ENCODE peak calls at places on chromosomes 12 and 14, in four cellular contexts. One of them, this sample, is unnamed.

GRCh38 chr12:94593822-94594442 is 56.4 kb downstream of the TMCC3 start:
- DNase-seq in NCI-H748 treated with DMSO at 0.1 percent for 48 hours: no peak
- DNase-seq in AG08395: no peak
- DNase-seq in endothelial cell: no peak
- DNase-seq in this sample: no peak

GRCh38 chr14:104665663-104666522 is 23.5 kb upstream of the INF2 start:
- DNase-seq in NCI-H748 treated with DMSO at 0.1 percent for 48 hours: no peak
- DNase-seq in endothelial cell: no peak
- DNase-seq in AG08395: no peak
- DNase-seq in this sample: peak; percentile 89

GRCh38 chr14:102848830-102849521 is 71.7 kb downstream of the TRAF3 start:
- DNase-seq in NCI-H748 treated with DMSO at 0.1 percent for 48 hours: no peak
- DNase-seq in endothelial cell: no peak
- DNase-seq in AG08395: peak; percentile 71
- DNase-seq in this sample: no peak

GRCh38 chr14:77284066-77284855 is 13.3 kb upstream of the NGB start:
- DNase-seq in endothelial cell: no peak
- DNase-seq in NCI-H748 treated with DMSO at 0.1 percent for 48 hours: no peak
- DNase-seq in AG08395: no peak
- DNase-seq in this sample: no peak

GRCh38 chr14:55131782-55132181 is 2.7 kb downstream of the LGALS3 start:
- DNase-seq in AG08395: peak; percentile 32
- DNase-seq in endothelial cell: no peak
- DNase-seq in NCI-H748 treated with DMSO at 0.1 percent for 48 hours: no peak
- DNase-seq in this sample: no peak

GRCh38 chr14:22877000-22877501 is 5.5 kb downstream of the LRP10 start:
- DNase-seq in endothelial cell: no peak
- DNase-seq in AG08395: no peak
- DNase-seq in NCI-H748 treated with DMSO at 0.1 percent for 48 hours: no peak
- DNase-seq in this sample: no peak

GRCh38 chr14:24338843-24339242 is 948 bp downstream of the RIPK3 start:
- DNase-seq in AG08395: no peak
- DNase-seq in NCI-H748 treated with DMSO at 0.1 percent for 48 hours: no peak
- DNase-seq in endothelial cell: no peak
- DNase-seq in this sample: no peak

GRCh38 chr14:101128478-101129450 is 225.2 kb upstream of the RTL1 start:
- DNase-seq in endothelial cell: no peak
- DNase-seq in AG08395: no peak
- DNase-seq in NCI-H748 treated with DMSO at 0.1 percent for 48 hours: no peak
- DNase-seq in this sample: peak; percentile 38

GRCh38 chr12:124630791-124631313 is 63.4 kb upstream of the NCOR2 start:
- DNase-seq in NCI-H748 treated with DMSO at 0.1 percent for 48 hours: no peak
- DNase-seq in endothelial cell: no peak
- DNase-seq in AG08395: no peak
- DNase-seq in this sample: no peak

GRCh38 chr14:38839743-38840375 is 263.2 kb downstream of the SEC23A start:
- DNase-seq in NCI-H748 treated with DMSO at 0.1 percent for 48 hours: no peak
- DNase-seq in endothelial cell: no peak
- DNase-seq in AG08395: no peak
- DNase-seq in this sample: no peak

GRCh38 chr14:36485773-36486172 is 34.3 kb downstream of the NKX2-1 start:
- DNase-seq in NCI-H748 treated with DMSO at 0.1 percent for 48 hours: no peak
- DNase-seq in AG08395: no peak
- DNase-seq in endothelial cell: no peak
- DNase-seq in this sample: no peak